ENCODE peak calls at places on chromosome 3, in four cellular contexts. One of them, this sample, is unnamed.

GRCh38 chr3:52277972-52278509 is 408 bp downstream of the WDR82 start:
- DNase-seq in stimulated activated naive CD8-positive, alpha-beta T cell treated with anti-CD3 and anti-CD28 coated beads, Interleukin-15, Interleukin-2, amounts not matched to agents 100 U/mL and 50 U/mL, for 24 hours: no peak
- DNase-seq in stimulated activated CD8-positive, alpha-beta memory T cell treated with anti-CD3 and anti-CD28 coated beads, Interleukin-15, amount 100 ng/mL, for 1 hour: peak
- DNase-seq in GM10248: peak
- DNase-seq in this sample: peak

GRCh38 chr3:43194490-43195115 is 88.7 kb upstream of the POMGNT2 start:
- DNase-seq in stimulated activated CD8-positive, alpha-beta memory T cell treated with anti-CD3 and anti-CD28 coated beads, Interleukin-15, amount 100 ng/mL, for 1 hour: no peak
- DNase-seq in GM10248: no peak
- DNase-seq in stimulated activated naive CD8-positive, alpha-beta T cell treated with anti-CD3 and anti-CD28 coated beads, Interleukin-15, Interleukin-2, amounts not matched to agents 100 U/mL and 50 U/mL, for 24 hours: peak
- DNase-seq in this sample: peak

GRCh38 chr3:146865175-146865755 is 260.1 kb upstream of the PLSCR5 start:
- DNase-seq in stimulated activated CD8-positive, alpha-beta memory T cell treated with anti-CD3 and anti-CD28 coated beads, Interleukin-15, amount 100 ng/mL, for 1 hour: no peak
- DNase-seq in stimulated activated naive CD8-positive, alpha-beta T cell treated with anti-CD3 and anti-CD28 coated beads, Interleukin-15, Interleukin-2, amounts not matched to agents 100 U/mL and 50 U/mL, for 24 hours: no peak
- DNase-seq in GM10248: no peak
- DNase-seq in this sample: no peak

GRCh38 chr3:108053025-108053424 is 37.8 kb downstream of the CD47 start:
- DNase-seq in stimulated activated CD8-positive, alpha-beta memory T cell treated with anti-CD3 and anti-CD28 coated beads, Interleukin-15, amount 100 ng/mL, for 1 hour: no peak
- DNase-seq in stimulated activated naive CD8-positive, alpha-beta T cell treated with anti-CD3 and anti-CD28 coated beads, Interleukin-15, Interleukin-2, amounts not matched to agents 100 U/mL and 50 U/mL, for 24 hours: no peak
- DNase-seq in GM10248: no peak
- DNase-seq in this sample: no peak

GRCh38 chr3:48057521-48057920 is 41.3 kb upstream of the MAP4 start:
- DNase-seq in stimulated activated naive CD8-positive, alpha-beta T cell treated with anti-CD3 and anti-CD28 coated beads, Interleukin-15, Interleukin-2, amounts not matched to agents 100 U/mL and 50 U/mL, for 24 hours: no peak
- DNase-seq in stimulated activated CD8-positive, alpha-beta memory T cell treated with anti-CD3 and anti-CD28 coated beads, Interleukin-15, amount 100 ng/mL, for 1 hour: no peak
- DNase-seq in GM10248: no peak
- DNase-seq in this sample: no peak

GRCh38 chr3:53473422-53473821 is 21.0 kb upstream of the CACNA1D start:
- DNase-seq in stimulated activated naive CD8-positive, alpha-beta T cell treated with anti-CD3 and anti-CD28 coated beads, Interleukin-15, Interleukin-2, amounts not matched to agents 100 U/mL and 50 U/mL, for 24 hours: no peak
- DNase-seq in GM10248: no peak
- DNase-seq in stimulated activated CD8-positive, alpha-beta memory T cell treated with anti-CD3 and anti-CD28 coated beads, Interleukin-15, amount 100 ng/mL, for 1 hour: no peak
- DNase-seq in this sample: no peak

GRCh38 chr3:178059124-178059523 is 477.1 kb upstream of the KCNMB2 start:
- DNase-seq in stimulated activated naive CD8-positive, alpha-beta T cell treated with anti-CD3 and anti-CD28 coated beads, Interleukin-15, Interleukin-2, amounts not matched to agents 100 U/mL and 50 U/mL, for 24 hours: no peak
- DNase-seq in stimulated activated CD8-positive, alpha-beta memory T cell treated with anti-CD3 and anti-CD28 coated beads, Interleukin-15, amount 100 ng/mL, for 1 hour: no peak
- DNase-seq in GM10248: no peak
- DNase-seq in this sample: no peak

GRCh38 chr3:185658504-185658912 is 72.4 kb downstream of the SENP2 start:
- DNase-seq in stimulated activated naive CD8-positive, alpha-beta T cell treated with anti-CD3 and anti-CD28 coated beads, Interleukin-15, Interleukin-2, amounts not matched to agents 100 U/mL and 50 U/mL, for 24 hours: no peak
- DNase-seq in stimulated activated CD8-positive, alpha-beta memory T cell treated with anti-CD3 and anti-CD28 coated beads, Interleukin-15, amount 100 ng/mL, for 1 hour: no peak
- DNase-seq in GM10248: no peak
- DNase-seq in this sample: no peak

GRCh38 chr3:125128861-125129501 is 73.2 kb upstream of the HEG1 start:
- DNase-seq in stimulated activated naive CD8-positive, alpha-beta T cell treated with anti-CD3 and anti-CD28 coated beads, Interleukin-15, Interleukin-2, amounts not matched to agents 100 U/mL and 50 U/mL, for 24 hours: no peak
- DNase-seq in stimulated activated CD8-positive, alpha-beta memory T cell treated with anti-CD3 and anti-CD28 coated beads, Interleukin-15, amount 100 ng/mL, for 1 hour: no peak
- DNase-seq in GM10248: no peak
- DNase-seq in this sample: peak

GRCh38 chr3:101963902-101964362 is 114.6 kb downstream of the NFKBIZ start:
- DNase-seq in stimulated activated naive CD8-positive, alpha-beta T cell treated with anti-CD3 and anti-CD28 coated beads, Interleukin-15, Interleukin-2, amounts not matched to agents 100 U/mL and 50 U/mL, for 24 hours: no peak
- DNase-seq in GM10248: no peak
- DNase-seq in stimulated activated CD8-positive, alpha-beta memory T cell treated with anti-CD3 and anti-CD28 coated beads, Interleukin-15, amount 100 ng/mL, for 1 hour: no peak
- DNase-seq in this sample: no peak

GRCh38 chr3:49476563-49476962 is 6.5 kb downstream of the DAG1 start:
- DNase-seq in stimulated activated naive CD8-positive, alpha-beta T cell treated with anti-CD3 and anti-CD28 coated beads, Interleukin-15, Interleukin-2, amounts not matched to agents 100 U/mL and 50 U/mL, for 24 hours: peak
- DNase-seq in stimulated activated CD8-positive, alpha-beta memory T cell treated with anti-CD3 and anti-CD28 coated beads, Interleukin-15, amount 100 ng/mL, for 1 hour: no peak
- DNase-seq in GM10248: no peak
- DNase-seq in this sample: peak

GRCh38 chr3:127639173-127640030 is 10.4 kb downstream of the PODXL2 start:
- DNase-seq in stimulated activated naive CD8-positive, alpha-beta T cell treated with anti-CD3 and anti-CD28 coated beads, Interleukin-15, Interleukin-2, amounts not matched to agents 100 U/mL and 50 U/mL, for 24 hours: no peak
- DNase-seq in stimulated activated CD8-positive, alpha-beta memory T cell treated with anti-CD3 and anti-CD28 coated beads, Interleukin-15, amount 100 ng/mL, for 1 hour: no peak
- DNase-seq in GM10248: no peak
- DNase-seq in this sample: no peak

GRCh38 chr3:160003520-160004128 is 15.0 kb downstream of the IL12A start:
- DNase-seq in stimulated activated naive CD8-positive, alpha-beta T cell treated with anti-CD3 and anti-CD28 coated beads, Interleukin-15, Interleukin-2, amounts not matched to agents 100 U/mL and 50 U/mL, for 24 hours: peak
- DNase-seq in stimulated activated CD8-positive, alpha-beta memory T cell treated with anti-CD3 and anti-CD28 coated beads, Interleukin-15, amount 100 ng/mL, for 1 hour: no peak
- DNase-seq in GM10248: peak
- DNase-seq in this sample: peak

GRCh38 chr3:64803469-64803868 is 115.7 kb upstream of the ADAMTS9 start:
- DNase-seq in GM10248: no peak
- DNase-seq in stimulated activated CD8-positive, alpha-beta memory T cell treated with anti-CD3 and anti-CD28 coated beads, Interleukin-15, amount 100 ng/mL, for 1 hour: no peak
- DNase-seq in stimulated activated naive CD8-positive, alpha-beta T cell treated with anti-CD3 and anti-CD28 coated beads, Interleukin-15, Interleukin-2, amounts not matched to agents 100 U/mL and 50 U/mL, for 24 hours: no peak
- DNase-seq in this sample: no peak

GRCh38 chr3:13451301-13451673 is 28.8 kb upstream of the HDAC11 start:
- DNase-seq in GM10248: no peak
- DNase-seq in stimulated activated CD8-positive, alpha-beta memory T cell treated with anti-CD3 and anti-CD28 coated beads, Interleukin-15, amount 100 ng/mL, for 1 hour: no peak
- DNase-seq in stimulated activated naive CD8-positive, alpha-beta T cell treated with anti-CD3 and anti-CD28 coated beads, Interleukin-15, Interleukin-2, amounts not matched to agents 100 U/mL and 50 U/mL, for 24 hours: peak
- DNase-seq in this sample: no peak

GRCh38 chr3:128286691-128287090 is 133.4 kb downstream of the EEFSEC start:
- DNase-seq in stimulated activated naive CD8-positive, alpha-beta T cell treated with anti-CD3 and anti-CD28 coated beads, Interleukin-15, Interleukin-2, amounts not matched to agents 100 U/mL and 50 U/mL, for 24 hours: no peak
- DNase-seq in stimulated activated CD8-positive, alpha-beta memory T cell treated with anti-CD3 and anti-CD28 coated beads, Interleukin-15, amount 100 ng/mL, for 1 hour: no peak
- DNase-seq in GM10248: no peak
- DNase-seq in this sample: no peak

GRCh38 chr3:137709011-137709601 is 55.0 kb upstream of the SOX14 start:
- DNase-seq in GM10248: peak
- DNase-seq in stimulated activated CD8-positive, alpha-beta memory T cell treated with anti-CD3 and anti-CD28 coated beads, Interleukin-15, amount 100 ng/mL, for 1 hour: no peak
- DNase-seq in stimulated activated naive CD8-positive, alpha-beta T cell treated with anti-CD3 and anti-CD28 coated beads, Interleukin-15, Interleukin-2, amounts not matched to agents 100 U/mL and 50 U/mL, for 24 hours: no peak
- DNase-seq in this sample: peak

GRCh38 chr3:63979093-63979492 is 44.2 kb downstream of the PSMD6 start:
- DNase-seq in GM10248: no peak
- DNase-seq in stimulated activated naive CD8-positive, alpha-beta T cell treated with anti-CD3 and anti-CD28 coated beads, Interleukin-15, Interleukin-2, amounts not matched to agents 100 U/mL and 50 U/mL, for 24 hours: no peak
- DNase-seq in stimulated activated CD8-positive, alpha-beta memory T cell treated with anti-CD3 and anti-CD28 coated beads, Interleukin-15, amount 100 ng/mL, for 1 hour: no peak
- DNase-seq in this sample: no peak

GRCh38 chr3:69368129-69368741 is 17.7 kb downstream of the FRMD4B start:
- DNase-seq in stimulated activated naive CD8-positive, alpha-beta T cell treated with anti-CD3 and anti-CD28 coated beads, Interleukin-15, Interleukin-2, amounts not matched to agents 100 U/mL and 50 U/mL, for 24 hours: peak
- DNase-seq in stimulated activated CD8-positive, alpha-beta memory T cell treated with anti-CD3 and anti-CD28 coated beads, Interleukin-15, amount 100 ng/mL, for 1 hour: no peak
- DNase-seq in GM10248: peak
- DNase-seq in this sample: peak

GRCh38 chr3:194879991-194880939 is 194.6 kb downstream of the FAM43A start:
- DNase-seq in stimulated activated naive CD8-positive, alpha-beta T cell treated with anti-CD3 and anti-CD28 coated beads, Interleukin-15, Interleukin-2, amounts not matched to agents 100 U/mL and 50 U/mL, for 24 hours: no peak
- DNase-seq in stimulated activated CD8-positive, alpha-beta memory T cell treated with anti-CD3 and anti-CD28 coated beads, Interleukin-15, amount 100 ng/mL, for 1 hour: no peak
- DNase-seq in GM10248: no peak
- DNase-seq in this sample: no peak

GRCh38 chr3:56980798-56981390 is 79.6 kb upstream of the SPATA12 start:
- DNase-seq in stimulated activated CD8-positive, alpha-beta memory T cell treated with anti-CD3 and anti-CD28 coated beads, Interleukin-15, amount 100 ng/mL, for 1 hour: peak
- DNase-seq in stimulated activated naive CD8-positive, alpha-beta T cell treated with anti-CD3 and anti-CD28 coated beads, Interleukin-15, Interleukin-2, amounts not matched to agents 100 U/mL and 50 U/mL, for 24 hours: peak
- DNase-seq in GM10248: no peak
- DNase-seq in this sample: no peak

GRCh38 chr3:44240061-44240460 is 1.6 kb upstream of the TOPAZ1 start:
- DNase-seq in stimulated activated naive CD8-positive, alpha-beta T cell treated with anti-CD3 and anti-CD28 coated beads, Interleukin-15, Interleukin-2, amounts not matched to agents 100 U/mL and 50 U/mL, for 24 hours: no peak
- DNase-seq in GM10248: no peak
- DNase-seq in stimulated activated CD8-positive, alpha-beta memory T cell treated with anti-CD3 and anti-CD28 coated beads, Interleukin-15, amount 100 ng/mL, for 1 hour: no peak
- DNase-seq in this sample: no peak

GRCh38 chr3:58567251-58567515 is 10.0 kb downstream of the FAM107A start:
- DNase-seq in stimulated activated naive CD8-positive, alpha-beta T cell treated with anti-CD3 and anti-CD28 coated beads, Interleukin-15, Interleukin-2, amounts not matched to agents 100 U/mL and 50 U/mL, for 24 hours: no peak
- DNase-seq in stimulated activated CD8-positive, alpha-beta memory T cell treated with anti-CD3 and anti-CD28 coated beads, Interleukin-15, amount 100 ng/mL, for 1 hour: no peak
- DNase-seq in GM10248: no peak
- DNase-seq in this sample: no peak

GRCh38 chr3:13824521-13825316 is 55.2 kb downstream of the WNT7A start:
- DNase-seq in stimulated activated CD8-positive, alpha-beta memory T cell treated with anti-CD3 and anti-CD28 coated beads, Interleukin-15, amount 100 ng/mL, for 1 hour: no peak
- DNase-seq in stimulated activated naive CD8-positive, alpha-beta T cell treated with anti-CD3 and anti-CD28 coated beads, Interleukin-15, Interleukin-2, amounts not matched to agents 100 U/mL and 50 U/mL, for 24 hours: no peak
- DNase-seq in GM10248: no peak
- DNase-seq in this sample: no peak

GRCh38 chr3:14145236-14145635 is 20.4 kb downstream of the TMEM43 start:
- DNase-seq in stimulated activated CD8-positive, alpha-beta memory T cell treated with anti-CD3 and anti-CD28 coated beads, Interleukin-15, amount 100 ng/mL, for 1 hour: no peak
- DNase-seq in GM10248: no peak
- DNase-seq in stimulated activated naive CD8-positive, alpha-beta T cell treated with anti-CD3 and anti-CD28 coated beads, Interleukin-15, Interleukin-2, amounts not matched to agents 100 U/mL and 50 U/mL, for 24 hours: no peak
- DNase-seq in this sample: no peak

GRCh38 chr3:100590840-100591147 is 18.6 kb upstream of the ADGRG7 start:
- DNase-seq in stimulated activated CD8-positive, alpha-beta memory T cell treated with anti-CD3 and anti-CD28 coated beads, Interleukin-15, amount 100 ng/mL, for 1 hour: no peak
- DNase-seq in GM10248: no peak
- DNase-seq in stimulated activated naive CD8-positive, alpha-beta T cell treated with anti-CD3 and anti-CD28 coated beads, Interleukin-15, Interleukin-2, amounts not matched to agents 100 U/mL and 50 U/mL, for 24 hours: no peak
- DNase-seq in this sample: no peak

GRCh38 chr3:52289338-52289746 is 1.7 kb downstream of the GLYCTK start:
- DNase-seq in stimulated activated CD8-positive, alpha-beta memory T cell treated with anti-CD3 and anti-CD28 coated beads, Interleukin-15, amount 100 ng/mL, for 1 hour: no peak
- DNase-seq in stimulated activated naive CD8-positive, alpha-beta T cell treated with anti-CD3 and anti-CD28 coated beads, Interleukin-15, Interleukin-2, amounts not matched to agents 100 U/mL and 50 U/mL, for 24 hours: no peak
- DNase-seq in GM10248: no peak
- DNase-seq in this sample: no peak

GRCh38 chr3:184234224-184234623 is 4.8 kb downstream of the VWA5B2 start:
- DNase-seq in GM10248: no peak
- DNase-seq in stimulated activated CD8-positive, alpha-beta memory T cell treated with anti-CD3 and anti-CD28 coated beads, Interleukin-15, amount 100 ng/mL, for 1 hour: no peak
- DNase-seq in stimulated activated naive CD8-positive, alpha-beta T cell treated with anti-CD3 and anti-CD28 coated beads, Interleukin-15, Interleukin-2, amounts not matched to agents 100 U/mL and 50 U/mL, for 24 hours: no peak
- DNase-seq in this sample: no peak

GRCh38 chr3:170614214-170614966 is 28.5 kb upstream of the SLC7A14 start:
- DNase-seq in GM10248: no peak
- DNase-seq in stimulated activated naive CD8-positive, alpha-beta T cell treated with anti-CD3 and anti-CD28 coated beads, Interleukin-15, Interleukin-2, amounts not matched to agents 100 U/mL and 50 U/mL, for 24 hours: no peak
- DNase-seq in stimulated activated CD8-positive, alpha-beta memory T cell treated with anti-CD3 and anti-CD28 coated beads, Interleukin-15, amount 100 ng/mL, for 1 hour: no peak
- DNase-seq in this sample: no peak

GRCh38 chr3:195896361-195897080 is 11.8 kb downstream of the TNK2 start:
- DNase-seq in GM10248: no peak
- DNase-seq in stimulated activated naive CD8-positive, alpha-beta T cell treated with anti-CD3 and anti-CD28 coated beads, Interleukin-15, Interleukin-2, amounts not matched to agents 100 U/mL and 50 U/mL, for 24 hours: no peak
- DNase-seq in stimulated activated CD8-positive, alpha-beta memory T cell treated with anti-CD3 and anti-CD28 coated beads, Interleukin-15, amount 100 ng/mL, for 1 hour: no peak
- DNase-seq in this sample: no peak

GRCh38 chr3:114899186-114899931 is 247.7 kb downstream of the ZBTB20 start:
- DNase-seq in stimulated activated CD8-positive, alpha-beta memory T cell treated with anti-CD3 and anti-CD28 coated beads, Interleukin-15, amount 100 ng/mL, for 1 hour: no peak
- DNase-seq in stimulated activated naive CD8-positive, alpha-beta T cell treated with anti-CD3 and anti-CD28 coated beads, Interleukin-15, Interleukin-2, amounts not matched to agents 100 U/mL and 50 U/mL, for 24 hours: no peak
- DNase-seq in GM10248: no peak
- DNase-seq in this sample: no peak

GRCh38 chr3:37652851-37653250 is 208.8 kb upstream of the CTDSPL start:
- DNase-seq in stimulated activated naive CD8-positive, alpha-beta T cell treated with anti-CD3 and anti-CD28 coated beads, Interleukin-15, Interleukin-2, amounts not matched to agents 100 U/mL and 50 U/mL, for 24 hours: no peak
- DNase-seq in stimulated activated CD8-positive, alpha-beta memory T cell treated with anti-CD3 and anti-CD28 coated beads, Interleukin-15, amount 100 ng/mL, for 1 hour: no peak
- DNase-seq in GM10248: no peak
- DNase-seq in this sample: no peak